ENCODE peak calls at places on chromosome 20, in five cellular contexts. V is GM23248; U is stimulated activated CD8-positive, alpha-beta memory T cell treated with anti-CD3 and anti-CD28 coated beads, Interleukin-7, amount 100 ng/mL, for 24 hours; J is Right ventricle myocardium inferior; W is RPMI8226. Z is an unnamed sample.

GRCh38 chr20:51462566-51463276 is 79.8 kb downstream of the NFATC2 start:
- DNase-seq in V (peak), U (no peak), J (peak), W (no peak), Z (no peak)

GRCh38 chr20:61434361-61434781 is 182.3 kb downstream of the CDH4 start:
- DNase-seq in V (peak), U (no peak), J (peak), W (peak), Z (no peak)

GRCh38 chr20:52497731-52498130 is 306.2 kb upstream of the ZFP64 start:
- DNase-seq in V (peak), U (no peak), J (no peak), W (no peak), Z (no peak)

GRCh38 chr20:64106981-64107735 is at the start of gene NPBWR2:
- DNase-seq in V (no peak), U (no peak), J (no peak), W (peak), Z (no peak)

GRCh38 chr20:49821850-49822249 is 9.2 kb downstream of the SLC9A8 start:
- DNase-seq in V (peak), U (no peak), J (no peak), W (no peak), Z (no peak)

GRCh38 chr20:1185316-1185741 is 548 bp upstream of the TMEM74B start:
- DNase-seq in V (peak), U (no peak), J (no peak), W (no peak), Z (no peak)

GRCh38 chr20:10961651-10962288 is 288.0 kb upstream of the JAG1 start:
- DNase-seq in V (no peak), U (no peak), J (no peak), W (no peak), Z (no peak)

GRCh38 chr20:49957487-49957938 is 21.3 kb downstream of the RNF114 start:
- DNase-seq in V (peak), U (no peak), J (no peak), W (no peak), Z (no peak)

GRCh38 chr20:49595811-49596545 is 28.0 kb upstream of the PTGIS start:
- DNase-seq in V (peak), U (peak), J (no peak), W (no peak), Z (no peak)